ENCODE peak calls at places on chromosomes 2 and 18, in seven cellular contexts. I is T-cell; S is pons; M is activated CD4-positive, alpha-beta T cell treated with anti-CD3 and anti-CD28 coated beads, Interleukin-2, amount 50 U/mL, for 24 hours; K is substantia nigra; A is stimulated activated CD4-positive, alpha-beta T cell treated with anti-CD3 and anti-CD28 coated beads, Interleukin-1b, Interleukin-23, amount 100 ng/mL, for 24 hours; L is BJ. B is an unnamed sample.

GRCh38 chr2:195318440-195319111 is 338.4 kb upstream of the SLC39A10 start:
- DNase-seq in M (no peak), S (peak), K (no peak), A (peak), L (no peak), I (peak), B (no peak)

GRCh38 chr2:74894261-74895030 is 60.5 kb downstream of the HK2 start:
- DNase-seq in I (no peak), A (no peak), M (no peak), L (no peak), S (no peak), K (no peak), B (no peak)

GRCh38 chr2:163733301-163733938 is 2.4 kb downstream of the FIGN start:
- DNase-seq in M (no peak), K (no peak), I (no peak), L (no peak), A (no peak), S (peak), B (no peak)

GRCh38 chr18:45255142-45255890 is 360.0 kb upstream of the SLC14A2 start:
- DNase-seq in I (no peak), A (no peak), K (no peak), M (no peak), S (no peak), L (peak), B (no peak)

GRCh38 chr2:72004201-72004915 is 143.3 kb downstream of the CYP26B1 start:
- DNase-seq in K (no peak), S (no peak), L (no peak), A (no peak), I (no peak), M (no peak), B (no peak)

GRCh38 chr2:110126926-110127325 is 11.3 kb upstream of the MALL start:
- DNase-seq in I (no peak), L (no peak), K (no peak), A (no peak), S (peak), M (no peak), B (no peak)

GRCh38 chr2:21757805-21758204 is 634.0 kb downstream of the TDRD15 start:
- DNase-seq in A (no peak), I (no peak), S (no peak), M (no peak), L (no peak), K (no peak), B (no peak)

GRCh38 chr18:73841661-73842060 is 306.0 kb downstream of the FBXO15 start:
- DNase-seq in A (no peak), L (no peak), M (no peak), I (no peak), K (no peak), S (no peak), B (no peak)

GRCh38 chr2:197760293-197760657 is 24.8 kb downstream of the BOLL start:
- DNase-seq in I (no peak), S (no peak), A (no peak), K (no peak), L (no peak), M (no peak), B (no peak)

GRCh38 chr18:44033144-44033543 is 647.5 kb upstream of the SETBP1 start:
- DNase-seq in A (no peak), L (no peak), I (no peak), S (no peak), M (no peak), K (no peak), B (no peak)

GRCh38 chr2:110961024-110961423 is 159.7 kb upstream of the BCL2L11 start:
- DNase-seq in K (no peak), A (no peak), L (no peak), M (no peak), I (no peak), S (no peak), B (no peak)

GRCh38 chr18:23995180-23995579 is 19.4 kb upstream of the TTC39C start:
- DNase-seq in K (no peak), I (no peak), A (no peak), S (no peak), L (no peak), M (no peak), B (no peak)

GRCh38 chr2:25402477-25402876 is 60.8 kb upstream of the DNMT3A start:
- DNase-seq in A (no peak), K (no peak), S (no peak), I (no peak), M (no peak), L (no peak), B (no peak)

GRCh38 chr2:230828272-230828961 is 36.3 kb upstream of the ITM2C start:
- DNase-seq in M (no peak), S (no peak), L (no peak), K (no peak), I (no peak), A (no peak), B (no peak)

GRCh38 chr2:69089244-69089643 is 76.3 kb downstream of the ANTXR1 start:
- DNase-seq in S (no peak), M (no peak), L (no peak), A (no peak), I (no peak), K (no peak), B (no peak)

GRCh38 chr2:242020196-242021004 is 150.9 kb downstream of the RTP5 start:
- DNase-seq in S (no peak), L (no peak), K (no peak), M (no peak), A (no peak), I (no peak), B (no peak)

GRCh38 chr2:48531141-48531648 is 1.2 kb downstream of the STON1 start:
- DNase-seq in L (peak), I (no peak), M (no peak), K (no peak), A (no peak), S (peak), B (no peak)

GRCh38 chr2:239245872-239246701 is 154.7 kb downstream of the HDAC4 start:
- DNase-seq in L (no peak), K (no peak), I (no peak), S (no peak), A (no peak), M (no peak), B (no peak)

GRCh38 chr2:7572460-7572859 is 655.2 kb downstream of the RNF144A start:
- DNase-seq in A (no peak), K (no peak), L (no peak), I (no peak), M (no peak), S (peak), B (no peak)

GRCh38 chr2:11169333-11169732 is 14.1 kb downstream of the SLC66A3 start:
- DNase-seq in A (no peak), K (no peak), I (no peak), L (no peak), S (no peak), M (no peak), B (no peak)

GRCh38 chr2:12081481-12082210 is 335.2 kb downstream of the LPIN1 start:
- DNase-seq in S (no peak), L (no peak), K (no peak), I (peak), A (no peak), M (no peak), B (no peak)

GRCh38 chr2:48343571-48344440 is 186.1 kb upstream of the STON1 start:
- DNase-seq in L (peak), K (no peak), S (no peak), M (no peak), I (peak), A (no peak), B (no peak)

GRCh38 chr2:76563730-76564129 is 853.0 kb upstream of the GCFC2 start:
- DNase-seq in M (no peak), S (no peak), I (no peak), L (no peak), K (no peak), A (no peak), B (no peak)

GRCh38 chr2:111135910-111136297 is 15.2 kb downstream of the BCL2L11 start:
- DNase-seq in K (no peak), L (no peak), A (no peak), I (no peak), S (no peak), M (no peak), B (peak)

B was measured in H1.